ENCODE peak calls at places on chromosomes 12 and 14, in eight cellular contexts. One of them, this sample, is unnamed. For H3K36me3, the result is how much of the 10 kb centered on the place peaks cover.

GRCh38 chr14:54777395-54777794 is 125.2 kb downstream of the GCH1 start:
- DNase-seq in HCT116: no peak
- DNase-seq in spleen: no peak
- DNase-seq in body of pancreas: no peak
- DNase-seq in uterus: no peak
- DNase-seq in heart left ventricle: no peak
- DNase-seq in tibial nerve: no peak
- DNase-seq in IMR-90: no peak
- DNase-seq in this sample: no peak

GRCh38 chr12:23659151-23659550 is 290.3 kb downstream of the SOX5 start:
- DNase-seq in IMR-90: no peak
- DNase-seq in heart left ventricle: no peak
- DNase-seq in uterus: no peak
- DNase-seq in body of pancreas: no peak
- DNase-seq in tibial nerve: no peak
- DNase-seq in spleen: no peak
- DNase-seq in HCT116: no peak
- DNase-seq in this sample: no peak

GRCh38 chr12:4943067-4943937 is 33.6 kb downstream of the KCNA1 start:
- DNase-seq in uterus: no peak
- DNase-seq in heart left ventricle: no peak
- DNase-seq in body of pancreas: no peak
- DNase-seq in HCT116: no peak
- DNase-seq in IMR-90: no peak
- DNase-seq in tibial nerve: no peak
- DNase-seq in spleen: no peak
- DNase-seq in this sample: no peak

GRCh38 chr12:45292486-45293195 is 76.7 kb downstream of the ANO6 start:
- DNase-seq in HCT116: no peak
- DNase-seq in IMR-90: peak
- DNase-seq in spleen: no peak
- DNase-seq in body of pancreas: no peak
- DNase-seq in heart left ventricle: no peak
- DNase-seq in tibial nerve: no peak
- DNase-seq in uterus: peak
- DNase-seq in this sample: no peak

GRCh38 chr14:102027951-102028350 is 58.9 kb downstream of the HSP90AA1 start:
- DNase-seq in tibial nerve: no peak
- DNase-seq in HCT116: no peak
- DNase-seq in uterus: no peak
- DNase-seq in body of pancreas: no peak
- DNase-seq in heart left ventricle: no peak
- DNase-seq in IMR-90: no peak
- DNase-seq in spleen: no peak
- DNase-seq in this sample: no peak

GRCh38 chr14:101221549-101222160 is 318.1 kb upstream of the RTL1 start:
- DNase-seq in IMR-90: no peak
- DNase-seq in uterus: no peak
- DNase-seq in tibial nerve: no peak
- DNase-seq in heart left ventricle: no peak
- DNase-seq in HCT116: no peak
- DNase-seq in spleen: no peak
- DNase-seq in body of pancreas: no peak
- DNase-seq in this sample: no peak

GRCh38 chr12:31897791-31898503 is 61.3 kb upstream of the RESF1 start:
- DNase-seq in spleen: peak
- DNase-seq in heart left ventricle: peak
- DNase-seq in HCT116: peak
- DNase-seq in IMR-90: no peak
- DNase-seq in body of pancreas: peak
- DNase-seq in uterus: peak
- DNase-seq in tibial nerve: peak
- DNase-seq in this sample: peak

GRCh38 chr12:120199595-120200306 is 1.2 kb downstream of the RPLP0 start:
- DNase-seq in tibial nerve: peak
- DNase-seq in IMR-90: peak
- DNase-seq in body of pancreas: peak
- DNase-seq in heart left ventricle: no peak
- DNase-seq in uterus: peak
- DNase-seq in spleen: no peak
- DNase-seq in HCT116: no peak
- DNase-seq in this sample: no peak

GRCh38 chr12:62603061-62603810 is 136.6 kb downstream of the MON2 start:
- DNase-seq in heart left ventricle: peak
- DNase-seq in uterus: peak
- DNase-seq in body of pancreas: peak
- DNase-seq in IMR-90: peak
- DNase-seq in tibial nerve: peak
- DNase-seq in spleen: peak
- DNase-seq in HCT116: peak
- DNase-seq in this sample: peak

GRCh38 chr14:31787377-31787776 is 226.2 kb downstream of the NUBPL start:
- DNase-seq in IMR-90: peak
- DNase-seq in heart left ventricle: no peak
- DNase-seq in tibial nerve: no peak
- DNase-seq in HCT116: peak
- DNase-seq in spleen: no peak
- DNase-seq in body of pancreas: no peak
- DNase-seq in uterus: no peak
- DNase-seq in this sample: no peak

GRCh38 chr12:84955298-84955697 is 42.7 kb upstream of the SLC6A15 start:
- DNase-seq in uterus: no peak
- DNase-seq in spleen: no peak
- DNase-seq in body of pancreas: no peak
- DNase-seq in heart left ventricle: no peak
- DNase-seq in tibial nerve: no peak
- DNase-seq in IMR-90: peak
- DNase-seq in HCT116: no peak
- DNase-seq in this sample: no peak

GRCh38 chr12:55727643-55728184 is 1.1 kb downstream of the CD63 start:
- DNase-seq in spleen: peak
- DNase-seq in HCT116: no peak
- DNase-seq in IMR-90: peak
- DNase-seq in body of pancreas: peak
- DNase-seq in tibial nerve: peak
- DNase-seq in heart left ventricle: peak
- DNase-seq in uterus: peak
- DNase-seq in this sample: no peak

GRCh38 chr14:63764103-63764502 is 36.2 kb upstream of the SGPP1 start:
- DNase-seq in tibial nerve: no peak
- DNase-seq in body of pancreas: no peak
- DNase-seq in uterus: no peak
- DNase-seq in spleen: no peak
- DNase-seq in HCT116: no peak
- DNase-seq in heart left ventricle: no peak
- DNase-seq in IMR-90: peak
- DNase-seq in this sample: no peak

GRCh38 chr14:30223385-30223785 is 295.7 kb upstream of the PRKD1 start:
- DNase-seq in tibial nerve: peak
- DNase-seq in spleen: no peak
- DNase-seq in body of pancreas: peak
- DNase-seq in heart left ventricle: peak
- DNase-seq in IMR-90: peak
- DNase-seq in uterus: peak
- DNase-seq in HCT116: peak
- DNase-seq in this sample: no peak

GRCh38 chr14:37924622-37925021 is 283.1 kb upstream of the SSTR1 start:
- DNase-seq in tibial nerve: no peak
- DNase-seq in uterus: no peak
- DNase-seq in body of pancreas: no peak
- DNase-seq in HCT116: no peak
- DNase-seq in IMR-90: no peak
- DNase-seq in heart left ventricle: no peak
- DNase-seq in spleen: no peak
- DNase-seq in this sample: no peak

GRCh38 chr12:56635539-56636117 is 5.5 kb upstream of the BAZ2A start:
- DNase-seq in spleen: peak
- DNase-seq in body of pancreas: no peak
- DNase-seq in uterus: no peak
- DNase-seq in IMR-90: no peak
- DNase-seq in heart left ventricle: no peak
- DNase-seq in HCT116: no peak
- DNase-seq in tibial nerve: no peak
- DNase-seq in this sample: peak

GRCh38 chr12:47223848-47224213 is 144.1 kb upstream of the AMIGO2 start:
- DNase-seq in spleen: no peak
- DNase-seq in IMR-90: peak
- DNase-seq in heart left ventricle: peak
- DNase-seq in uterus: peak
- DNase-seq in HCT116: no peak
- DNase-seq in body of pancreas: peak
- DNase-seq in tibial nerve: no peak
- DNase-seq in this sample: no peak

GRCh38 chr14:24204163-24205146 is 1.0 kb upstream of the TSSK4 start:
- DNase-seq in body of pancreas: no peak
- DNase-seq in tibial nerve: no peak
- DNase-seq in uterus: no peak
- DNase-seq in heart left ventricle: no peak
- DNase-seq in HCT116: no peak
- DNase-seq in spleen: no peak
- DNase-seq in IMR-90: no peak
- DNase-seq in this sample: no peak
- H3K36me3 ChIP-seq in body of pancreas: under half
- H3K36me3 ChIP-seq in tibial nerve: under half
- H3K36me3 ChIP-seq in uterus: under half
- H3K36me3 ChIP-seq in heart left ventricle: half or more
- H3K36me3 ChIP-seq in HCT116: under half
- H3K36me3 ChIP-seq in spleen: half or more
- H3K36me3 ChIP-seq in IMR-90: under half
- H3K36me3 ChIP-seq in this sample: under half

DNA sequence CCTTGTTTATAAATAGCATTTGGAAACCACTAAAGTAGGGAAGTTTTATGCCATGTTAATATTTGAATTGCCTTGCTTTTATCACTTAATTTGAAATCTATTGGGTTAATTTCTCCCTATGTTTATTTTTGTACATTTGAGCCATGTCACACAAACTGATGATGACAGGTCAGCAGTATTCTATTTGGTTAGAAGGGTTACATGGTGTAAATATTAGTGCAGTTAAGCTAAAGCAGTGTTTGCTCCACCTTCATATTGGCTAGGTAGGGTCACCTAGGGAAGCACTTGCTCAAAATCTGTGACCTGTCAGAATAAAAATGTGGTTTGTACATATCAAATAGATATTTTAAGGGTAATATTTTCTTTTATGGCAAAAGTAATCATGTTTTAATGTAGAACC is 4.4 kb downstream of the RAN start:
- DNase-seq in spleen: no peak
- DNase-seq in HCT116: no peak
- DNase-seq in tibial nerve: no peak
- DNase-seq in uterus: no peak
- DNase-seq in body of pancreas: no peak
- DNase-seq in IMR-90: no peak
- DNase-seq in heart left ventricle: no peak
- DNase-seq in this sample: no peak
- TF ChIP-seq POLR2A in spleen: no peak
- TF ChIP-seq POLR2A in HCT116: no peak
- TF ChIP-seq POLR2A in tibial nerve: no peak
- TF ChIP-seq POLR2A in uterus: no peak
- TF ChIP-seq POLR2A in body of pancreas: no peak
- TF ChIP-seq POLR2A in IMR-90: no peak
- TF ChIP-seq POLR2A in heart left ventricle: no peak
- TF ChIP-seq POLR2A in this sample: no peak

GRCh38 chr12:9115731-9116689 is at the start of gene A2M:
- DNase-seq in spleen: no peak
- DNase-seq in tibial nerve: peak
- DNase-seq in IMR-90: no peak
- DNase-seq in heart left ventricle: peak
- DNase-seq in uterus: peak
- DNase-seq in body of pancreas: peak
- DNase-seq in HCT116: no peak
- DNase-seq in this sample: no peak
- H3K27ac ChIP-seq in spleen: peak
- H3K27ac ChIP-seq in tibial nerve: peak
- H3K27ac ChIP-seq in IMR-90: peak
- H3K27ac ChIP-seq in heart left ventricle: peak
- H3K27ac ChIP-seq in uterus: peak
- H3K27ac ChIP-seq in body of pancreas: peak
- H3K27ac ChIP-seq in HCT116: no peak
- H3K27ac ChIP-seq in this sample: no peak

GRCh38 chr14:65070710-65071033 is 31.6 kb downstream of the MAX start:
- DNase-seq in spleen: no peak
- DNase-seq in tibial nerve: no peak
- DNase-seq in IMR-90: peak
- DNase-seq in body of pancreas: peak
- DNase-seq in heart left ventricle: peak
- DNase-seq in uterus: no peak
- DNase-seq in HCT116: no peak
- DNase-seq in this sample: peak

GRCh38 chr14:65072256-65072655 is 30.1 kb downstream of the MAX start:
- DNase-seq in heart left ventricle: no peak
- DNase-seq in HCT116: no peak
- DNase-seq in body of pancreas: no peak
- DNase-seq in spleen: no peak
- DNase-seq in uterus: no peak
- DNase-seq in tibial nerve: no peak
- DNase-seq in IMR-90: no peak
- DNase-seq in this sample: no peak

GRCh38 chr14:65071544-65071943 is 30.8 kb downstream of the MAX start:
- DNase-seq in body of pancreas: no peak
- DNase-seq in tibial nerve: no peak
- DNase-seq in HCT116: no peak
- DNase-seq in spleen: no peak
- DNase-seq in uterus: no peak
- DNase-seq in heart left ventricle: peak
- DNase-seq in IMR-90: no peak
- DNase-seq in this sample: no peak

GRCh38 chr14:65072937-65073336 is 29.4 kb downstream of the MAX start:
- DNase-seq in HCT116: no peak
- DNase-seq in uterus: no peak
- DNase-seq in heart left ventricle: no peak
- DNase-seq in body of pancreas: no peak
- DNase-seq in spleen: no peak
- DNase-seq in tibial nerve: no peak
- DNase-seq in IMR-90: no peak
- DNase-seq in this sample: no peak

DNA sequence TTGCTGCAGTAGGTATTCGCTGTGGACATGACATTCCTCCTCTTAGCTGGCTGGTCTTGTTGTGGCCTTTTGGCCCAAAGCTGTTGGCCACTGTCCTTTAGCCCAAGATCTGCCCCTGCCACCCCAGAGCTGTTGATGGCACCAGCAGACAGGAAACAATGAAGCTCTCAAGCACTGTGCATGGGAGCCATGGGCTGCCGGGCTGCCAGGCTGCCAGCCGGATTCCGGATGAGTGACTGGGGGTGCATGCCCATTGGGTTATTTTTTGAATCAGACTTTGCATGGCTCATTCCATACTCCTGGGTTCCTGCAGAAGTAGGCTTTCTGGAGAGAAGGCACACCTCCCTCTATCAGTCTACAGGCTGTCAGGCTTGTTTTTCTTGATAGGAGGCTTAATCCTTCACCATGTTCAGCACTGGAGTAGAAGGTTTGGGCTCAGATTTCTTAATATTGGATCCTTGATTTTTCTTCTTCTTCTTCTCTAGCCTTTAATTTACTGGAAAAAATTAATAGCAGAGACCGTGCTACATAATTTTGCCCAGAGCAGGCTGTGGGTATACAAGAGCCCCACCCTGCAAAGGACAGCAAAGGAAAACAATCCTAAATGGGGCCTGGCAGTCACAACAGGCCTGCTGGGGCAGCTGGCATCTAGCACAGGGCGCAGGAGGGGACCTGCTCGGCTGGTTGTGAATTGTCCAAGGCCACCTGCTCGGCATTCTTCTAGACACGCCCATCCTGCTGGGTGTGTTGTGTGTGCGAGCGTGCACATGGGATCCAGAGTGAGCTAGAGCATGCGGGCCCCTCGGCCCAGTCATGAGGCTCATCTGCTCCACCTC is 32.2 kb downstream of the MAX start:
- DNase-seq in HCT116: no peak
- DNase-seq in body of pancreas: peak
- DNase-seq in tibial nerve: no peak
- DNase-seq in uterus: no peak
- DNase-seq in heart left ventricle: no peak
- DNase-seq in IMR-90: no peak
- DNase-seq in spleen: no peak
- DNase-seq in this sample: peak
- H3K36me3 ChIP-seq in HCT116: under half
- H3K36me3 ChIP-seq in body of pancreas: under half
- H3K36me3 ChIP-seq in tibial nerve: under half
- H3K36me3 ChIP-seq in uterus: under half
- H3K36me3 ChIP-seq in heart left ventricle: under half
- H3K36me3 ChIP-seq in IMR-90: under half
- H3K36me3 ChIP-seq in spleen: half or more
- H3K36me3 ChIP-seq in this sample: under half

This sample was measured in Peyer's patch.